ENCODE peak calls at places on chromosomes 4 and X, in nine cellular contexts. One of them, this sample, is unnamed.

GRCh38 chr4:26701786-26702227 is 117.9 kb downstream of the TBC1D19 start:
- DNase-seq in CD8-positive, alpha-beta T cell: no peak
- DNase-seq in MM.1S: no peak
- DNase-seq in ascending aorta: no peak
- DNase-seq in keratinocyte: no peak
- DNase-seq in dorsolateral prefrontal cortex: no peak
- DNase-seq in tibial artery: no peak
- DNase-seq in lung: no peak
- DNase-seq in naive thymus-derived CD4-positive, alpha-beta T cell: no peak
- DNase-seq in this sample: no peak

GRCh38 chrX:38117485-38117884 is 103.2 kb downstream of the SRPX start:
- DNase-seq in ascending aorta: no peak
- DNase-seq in keratinocyte: no peak
- DNase-seq in lung: no peak
- DNase-seq in dorsolateral prefrontal cortex: no peak
- DNase-seq in tibial artery: no peak
- DNase-seq in CD8-positive, alpha-beta T cell: no peak
- DNase-seq in naive thymus-derived CD4-positive, alpha-beta T cell: no peak
- DNase-seq in MM.1S: no peak
- DNase-seq in this sample: no peak

GRCh38 chr4:80069837-80070788 is 2.9 kb downstream of the ANTXR2 start:
- DNase-seq in keratinocyte: no peak
- DNase-seq in dorsolateral prefrontal cortex: no peak
- DNase-seq in CD8-positive, alpha-beta T cell: no peak
- DNase-seq in MM.1S: no peak
- DNase-seq in ascending aorta: no peak
- DNase-seq in naive thymus-derived CD4-positive, alpha-beta T cell: peak
- DNase-seq in lung: no peak
- DNase-seq in tibial artery: no peak
- DNase-seq in this sample: no peak

GRCh38 chrX:8721536-8721935 is 10.4 kb downstream of the ANOS1 start:
- DNase-seq in keratinocyte: no peak
- DNase-seq in ascending aorta: no peak
- DNase-seq in lung: no peak
- DNase-seq in MM.1S: no peak
- DNase-seq in tibial artery: no peak
- DNase-seq in CD8-positive, alpha-beta T cell: no peak
- DNase-seq in naive thymus-derived CD4-positive, alpha-beta T cell: no peak
- DNase-seq in dorsolateral prefrontal cortex: no peak
- DNase-seq in this sample: no peak

GRCh38 chrX:11792461-11793421 is 34.7 kb downstream of the MSL3 start:
- DNase-seq in MM.1S: peak
- DNase-seq in CD8-positive, alpha-beta T cell: peak
- DNase-seq in tibial artery: no peak
- DNase-seq in naive thymus-derived CD4-positive, alpha-beta T cell: peak
- DNase-seq in dorsolateral prefrontal cortex: no peak
- DNase-seq in ascending aorta: no peak
- DNase-seq in lung: no peak
- DNase-seq in keratinocyte: no peak
- DNase-seq in this sample: no peak

GRCh38 chr4:181548873-181549541 is 694.2 kb upstream of the TENM3 start:
- DNase-seq in naive thymus-derived CD4-positive, alpha-beta T cell: no peak
- DNase-seq in lung: no peak
- DNase-seq in ascending aorta: no peak
- DNase-seq in dorsolateral prefrontal cortex: no peak
- DNase-seq in keratinocyte: peak
- DNase-seq in MM.1S: no peak
- DNase-seq in CD8-positive, alpha-beta T cell: no peak
- DNase-seq in tibial artery: no peak
- DNase-seq in this sample: no peak

GRCh38 chrX:41822917-41823316 is 98.9 kb downstream of the GPR82 start:
- DNase-seq in lung: no peak
- DNase-seq in tibial artery: no peak
- DNase-seq in naive thymus-derived CD4-positive, alpha-beta T cell: no peak
- DNase-seq in CD8-positive, alpha-beta T cell: no peak
- DNase-seq in ascending aorta: no peak
- DNase-seq in keratinocyte: no peak
- DNase-seq in MM.1S: no peak
- DNase-seq in dorsolateral prefrontal cortex: no peak
- DNase-seq in this sample: no peak

GRCh38 chr4:136012250-136012649 is 1520.0 kb downstream of the PCDH18 start:
- DNase-seq in tibial artery: no peak
- DNase-seq in ascending aorta: no peak
- DNase-seq in CD8-positive, alpha-beta T cell: no peak
- DNase-seq in MM.1S: no peak
- DNase-seq in keratinocyte: no peak
- DNase-seq in naive thymus-derived CD4-positive, alpha-beta T cell: no peak
- DNase-seq in lung: no peak
- DNase-seq in dorsolateral prefrontal cortex: no peak
- DNase-seq in this sample: no peak

GRCh38 chr4:94447754-94448411 is 3.9 kb upstream of the PDLIM5 start:
- DNase-seq in CD8-positive, alpha-beta T cell: no peak
- DNase-seq in dorsolateral prefrontal cortex: no peak
- DNase-seq in lung: no peak
- DNase-seq in tibial artery: no peak
- DNase-seq in MM.1S: no peak
- DNase-seq in keratinocyte: no peak
- DNase-seq in naive thymus-derived CD4-positive, alpha-beta T cell: no peak
- DNase-seq in ascending aorta: no peak
- DNase-seq in this sample: no peak

GRCh38 chr4:152853293-152853692 is 73.5 kb downstream of the ARFIP1 start:
- DNase-seq in keratinocyte: no peak
- DNase-seq in tibial artery: no peak
- DNase-seq in CD8-positive, alpha-beta T cell: no peak
- DNase-seq in dorsolateral prefrontal cortex: no peak
- DNase-seq in lung: no peak
- DNase-seq in MM.1S: no peak
- DNase-seq in naive thymus-derived CD4-positive, alpha-beta T cell: no peak
- DNase-seq in ascending aorta: no peak
- DNase-seq in this sample: no peak

GRCh38 chr4:156784970-156785369 is 186.6 kb downstream of the PDGFC start:
- DNase-seq in CD8-positive, alpha-beta T cell: no peak
- DNase-seq in keratinocyte: no peak
- DNase-seq in MM.1S: no peak
- DNase-seq in naive thymus-derived CD4-positive, alpha-beta T cell: no peak
- DNase-seq in tibial artery: no peak
- DNase-seq in lung: no peak
- DNase-seq in dorsolateral prefrontal cortex: no peak
- DNase-seq in ascending aorta: no peak
- DNase-seq in this sample: no peak

DNA sequence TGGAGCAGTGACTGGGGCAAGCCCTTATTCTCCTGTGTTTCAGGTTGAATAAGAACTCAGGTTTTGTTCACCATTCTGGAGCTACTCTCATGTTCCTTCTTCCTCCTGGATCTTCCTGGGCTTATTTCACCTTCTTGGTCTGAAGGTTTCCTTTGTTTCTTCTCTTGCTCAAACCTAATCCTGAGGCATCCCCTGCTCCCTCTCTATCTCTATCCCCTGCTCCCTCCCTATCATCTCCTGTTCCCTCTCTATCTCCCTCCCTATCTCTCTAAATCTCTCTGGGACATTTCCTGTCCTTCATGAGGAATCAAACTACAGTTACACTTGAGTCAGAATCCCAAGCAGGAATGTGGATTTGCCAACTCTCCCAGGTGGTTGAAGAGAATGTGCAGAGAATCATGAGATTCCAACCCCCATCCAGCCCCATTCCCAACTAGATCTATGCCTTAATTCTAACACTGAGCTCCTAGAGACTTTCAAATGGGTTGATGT is 134.9 kb upstream of the ZIC3 start:
- DNase-seq in CD8-positive, alpha-beta T cell: no peak
- DNase-seq in naive thymus-derived CD4-positive, alpha-beta T cell: no peak
- DNase-seq in ascending aorta: no peak
- DNase-seq in MM.1S: no peak
- DNase-seq in tibial artery: no peak
- DNase-seq in keratinocyte: no peak
- DNase-seq in lung: no peak
- DNase-seq in dorsolateral prefrontal cortex: no peak
- DNase-seq in this sample: no peak
- H3K27ac ChIP-seq in CD8-positive, alpha-beta T cell: no peak
- H3K27ac ChIP-seq in naive thymus-derived CD4-positive, alpha-beta T cell: no peak
- H3K27ac ChIP-seq in ascending aorta: no peak
- H3K27ac ChIP-seq in MM.1S: no peak
- H3K27ac ChIP-seq in tibial artery: no peak
- H3K27ac ChIP-seq in keratinocyte: no peak
- H3K27ac ChIP-seq in lung: no peak
- H3K27ac ChIP-seq in dorsolateral prefrontal cortex: no peak
- H3K27ac ChIP-seq in this sample: no peak

GRCh38 chrX:48891402-48892288 is 5.9 kb downstream of the TIMM17B start:
- DNase-seq in keratinocyte: no peak
- DNase-seq in naive thymus-derived CD4-positive, alpha-beta T cell: peak
- DNase-seq in CD8-positive, alpha-beta T cell: peak
- DNase-seq in dorsolateral prefrontal cortex: peak
- DNase-seq in tibial artery: peak
- DNase-seq in lung: peak
- DNase-seq in ascending aorta: peak
- DNase-seq in MM.1S: peak
- DNase-seq in this sample: peak

GRCh38 chrX:48892896-48893295 is 4.7 kb downstream of the TIMM17B start:
- DNase-seq in ascending aorta: no peak
- DNase-seq in lung: no peak
- DNase-seq in keratinocyte: no peak
- DNase-seq in naive thymus-derived CD4-positive, alpha-beta T cell: no peak
- DNase-seq in CD8-positive, alpha-beta T cell: no peak
- DNase-seq in dorsolateral prefrontal cortex: no peak
- DNase-seq in MM.1S: no peak
- DNase-seq in tibial artery: no peak
- DNase-seq in this sample: no peak

GRCh38 chrX:48890934-48891401 is 6.6 kb downstream of the TIMM17B start:
- DNase-seq in ascending aorta: no peak
- DNase-seq in MM.1S: peak
- DNase-seq in naive thymus-derived CD4-positive, alpha-beta T cell: no peak
- DNase-seq in keratinocyte: no peak
- DNase-seq in dorsolateral prefrontal cortex: no peak
- DNase-seq in CD8-positive, alpha-beta T cell: no peak
- DNase-seq in lung: no peak
- DNase-seq in tibial artery: no peak
- DNase-seq in this sample: peak

GRCh38 chrX:48893556-48894348 is 3.8 kb downstream of the TIMM17B start:
- DNase-seq in MM.1S: no peak
- DNase-seq in ascending aorta: no peak
- DNase-seq in lung: no peak
- DNase-seq in naive thymus-derived CD4-positive, alpha-beta T cell: no peak
- DNase-seq in keratinocyte: no peak
- DNase-seq in tibial artery: no peak
- DNase-seq in dorsolateral prefrontal cortex: no peak
- DNase-seq in CD8-positive, alpha-beta T cell: no peak
- DNase-seq in this sample: no peak

GRCh38 chrX:48890296-48890925 is 7.2 kb downstream of the TIMM17B start:
- DNase-seq in naive thymus-derived CD4-positive, alpha-beta T cell: no peak
- DNase-seq in tibial artery: no peak
- DNase-seq in lung: no peak
- DNase-seq in dorsolateral prefrontal cortex: no peak
- DNase-seq in CD8-positive, alpha-beta T cell: no peak
- DNase-seq in keratinocyte: no peak
- DNase-seq in ascending aorta: no peak
- DNase-seq in MM.1S: no peak
- DNase-seq in this sample: no peak
- H3K27ac ChIP-seq in naive thymus-derived CD4-positive, alpha-beta T cell: peak
- H3K27ac ChIP-seq in tibial artery: peak
- H3K27ac ChIP-seq in lung: no peak
- H3K27ac ChIP-seq in dorsolateral prefrontal cortex: no peak
- H3K27ac ChIP-seq in CD8-positive, alpha-beta T cell: peak
- H3K27ac ChIP-seq in keratinocyte: no peak
- H3K27ac ChIP-seq in ascending aorta: peak
- H3K27ac ChIP-seq in MM.1S: no peak
- H3K27ac ChIP-seq in this sample: peak

DNA sequence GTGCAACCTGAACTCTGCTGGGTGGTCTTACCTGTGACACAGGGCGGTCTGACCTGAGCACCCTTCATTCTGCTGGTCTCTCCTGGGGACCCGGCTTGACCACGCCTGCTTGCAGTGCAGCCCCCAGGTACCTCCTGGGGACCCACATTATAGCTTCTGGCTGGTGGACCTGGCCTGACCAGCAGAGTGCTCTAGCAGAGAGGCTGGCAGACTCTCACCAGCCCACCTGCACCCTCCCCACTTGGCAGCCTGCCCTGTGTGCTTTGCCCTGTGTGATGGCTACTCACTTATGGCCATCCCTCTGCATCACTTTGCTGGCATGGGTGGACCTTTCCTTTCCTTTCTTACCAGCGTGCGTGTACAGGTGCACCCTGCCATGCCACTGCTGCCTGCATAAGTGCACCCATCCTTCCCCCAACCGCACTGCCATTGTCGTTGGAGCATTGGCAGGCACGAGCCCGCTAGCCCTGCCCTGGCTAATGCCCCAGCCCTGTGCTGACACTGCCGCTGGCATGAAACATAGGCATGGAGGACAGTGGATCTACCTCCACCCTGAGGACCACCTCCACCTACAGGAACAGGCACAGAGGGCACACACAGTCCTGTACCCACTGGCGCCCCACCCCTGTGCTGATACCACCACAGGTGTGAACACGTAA is 21.5 kb upstream of the H2AZ1 start:
- DNase-seq in dorsolateral prefrontal cortex: no peak
- DNase-seq in tibial artery: no peak
- DNase-seq in ascending aorta: no peak
- DNase-seq in naive thymus-derived CD4-positive, alpha-beta T cell: no peak
- DNase-seq in lung: no peak
- DNase-seq in CD8-positive, alpha-beta T cell: no peak
- DNase-seq in MM.1S: no peak
- DNase-seq in keratinocyte: no peak
- DNase-seq in this sample: no peak
- H3K27ac ChIP-seq in dorsolateral prefrontal cortex: no peak
- H3K27ac ChIP-seq in tibial artery: no peak
- H3K27ac ChIP-seq in ascending aorta: no peak
- H3K27ac ChIP-seq in naive thymus-derived CD4-positive, alpha-beta T cell: no peak
- H3K27ac ChIP-seq in lung: no peak
- H3K27ac ChIP-seq in CD8-positive, alpha-beta T cell: no peak
- H3K27ac ChIP-seq in MM.1S: no peak
- H3K27ac ChIP-seq in keratinocyte: no peak
- H3K27ac ChIP-seq in this sample: no peak

GRCh38 chr4:16122225-16122624 is 38.4 kb upstream of the PROM1 start:
- DNase-seq in ascending aorta: no peak
- DNase-seq in naive thymus-derived CD4-positive, alpha-beta T cell: no peak
- DNase-seq in tibial artery: no peak
- DNase-seq in lung: no peak
- DNase-seq in MM.1S: no peak
- DNase-seq in CD8-positive, alpha-beta T cell: no peak
- DNase-seq in keratinocyte: no peak
- DNase-seq in dorsolateral prefrontal cortex: no peak
- DNase-seq in this sample: no peak

GRCh38 chr4:16123356-16124084 is 39.7 kb upstream of the PROM1 start:
- DNase-seq in lung: no peak
- DNase-seq in naive thymus-derived CD4-positive, alpha-beta T cell: no peak
- DNase-seq in keratinocyte: no peak
- DNase-seq in dorsolateral prefrontal cortex: no peak
- DNase-seq in MM.1S: no peak
- DNase-seq in CD8-positive, alpha-beta T cell: no peak
- DNase-seq in tibial artery: no peak
- DNase-seq in ascending aorta: no peak
- DNase-seq in this sample: no peak

GRCh38 chr4:16124232-16124631 is 40.4 kb upstream of the PROM1 start:
- DNase-seq in CD8-positive, alpha-beta T cell: no peak
- DNase-seq in keratinocyte: no peak
- DNase-seq in MM.1S: no peak
- DNase-seq in dorsolateral prefrontal cortex: no peak
- DNase-seq in naive thymus-derived CD4-positive, alpha-beta T cell: no peak
- DNase-seq in lung: no peak
- DNase-seq in tibial artery: no peak
- DNase-seq in ascending aorta: no peak
- DNase-seq in this sample: no peak

GRCh38 chr4:16120720-16121119 is 36.9 kb upstream of the PROM1 start:
- DNase-seq in keratinocyte: no peak
- DNase-seq in MM.1S: peak
- DNase-seq in naive thymus-derived CD4-positive, alpha-beta T cell: no peak
- DNase-seq in ascending aorta: no peak
- DNase-seq in CD8-positive, alpha-beta T cell: no peak
- DNase-seq in dorsolateral prefrontal cortex: no peak
- DNase-seq in tibial artery: no peak
- DNase-seq in lung: no peak
- DNase-seq in this sample: no peak

GRCh38 chr4:16122784-16123183 is 39.0 kb upstream of the PROM1 start:
- DNase-seq in dorsolateral prefrontal cortex: no peak
- DNase-seq in naive thymus-derived CD4-positive, alpha-beta T cell: peak
- DNase-seq in tibial artery: no peak
- DNase-seq in CD8-positive, alpha-beta T cell: no peak
- DNase-seq in lung: no peak
- DNase-seq in MM.1S: no peak
- DNase-seq in ascending aorta: no peak
- DNase-seq in keratinocyte: no peak
- DNase-seq in this sample: no peak
- H3K27ac ChIP-seq in dorsolateral prefrontal cortex: no peak
- H3K27ac ChIP-seq in naive thymus-derived CD4-positive, alpha-beta T cell: peak
- H3K27ac ChIP-seq in tibial artery: no peak
- H3K27ac ChIP-seq in CD8-positive, alpha-beta T cell: no peak
- H3K27ac ChIP-seq in lung: no peak
- H3K27ac ChIP-seq in MM.1S: no peak
- H3K27ac ChIP-seq in ascending aorta: no peak
- H3K27ac ChIP-seq in keratinocyte: no peak
- H3K27ac ChIP-seq in this sample: no peak

This sample was measured in left ventricle myocardium inferior.